ENCODE peak calls at places on chromosome X, in ten cellular contexts. One of them, this sample, is unnamed. For H3K4me1, the result is how much of the 10 kb centered on the place peaks cover.

GRCh38 chrX:55008571-55009358 is 8.6 kb downstream of the APEX2 start:
- DNase-seq in pancreas: no peak
- DNase-seq in CD8-positive, alpha-beta T cell: no peak
- DNase-seq in CD8-positive, alpha-beta memory T cell: no peak
- DNase-seq in PC-3: peak
- DNase-seq in lung: no peak
- DNase-seq in body of pancreas: no peak
- DNase-seq in HCT116: peak
- DNase-seq in ovary: no peak
- DNase-seq in mesendoderm: no peak
- DNase-seq in this sample: peak

GRCh38 chrX:331145-331771 is 12.7 kb upstream of the GTPBP6 start:
- DNase-seq in PC-3: peak
- DNase-seq in lung: no peak
- DNase-seq in pancreas: no peak
- DNase-seq in CD8-positive, alpha-beta T cell: no peak
- DNase-seq in HCT116: no peak
- DNase-seq in mesendoderm: no peak
- DNase-seq in ovary: no peak
- DNase-seq in body of pancreas: no peak
- DNase-seq in CD8-positive, alpha-beta memory T cell: no peak
- DNase-seq in this sample: peak

GRCh38 chrX:42732506-42732905 is 45.5 kb downstream of the PPP1R2C start:
- DNase-seq in HCT116: no peak
- DNase-seq in body of pancreas: peak
- DNase-seq in lung: no peak
- DNase-seq in mesendoderm: no peak
- DNase-seq in CD8-positive, alpha-beta T cell: no peak
- DNase-seq in PC-3: no peak
- DNase-seq in CD8-positive, alpha-beta memory T cell: no peak
- DNase-seq in ovary: no peak
- DNase-seq in pancreas: peak
- DNase-seq in this sample: peak

GRCh38 chrX:1262369-1262768 is 6.2 kb upstream of the CSF2RA start:
- DNase-seq in PC-3: no peak
- DNase-seq in CD8-positive, alpha-beta memory T cell: no peak
- DNase-seq in pancreas: no peak
- DNase-seq in lung: no peak
- DNase-seq in ovary: no peak
- DNase-seq in CD8-positive, alpha-beta T cell: no peak
- DNase-seq in HCT116: no peak
- DNase-seq in mesendoderm: peak
- DNase-seq in body of pancreas: no peak
- DNase-seq in this sample: no peak

GRCh38 chrX:916235-916609 is 285.6 kb downstream of the SHOX start:
- DNase-seq in CD8-positive, alpha-beta T cell: no peak
- DNase-seq in pancreas: no peak
- DNase-seq in PC-3: no peak
- DNase-seq in CD8-positive, alpha-beta memory T cell: no peak
- DNase-seq in lung: peak
- DNase-seq in mesendoderm: no peak
- DNase-seq in ovary: no peak
- DNase-seq in HCT116: no peak
- DNase-seq in body of pancreas: no peak
- DNase-seq in this sample: no peak

GRCh38 chrX:155056877-155057792 is 13.8 kb downstream of the CMC4 start:
- DNase-seq in CD8-positive, alpha-beta memory T cell: peak
- DNase-seq in pancreas: peak
- DNase-seq in ovary: peak
- DNase-seq in PC-3: peak
- DNase-seq in HCT116: peak
- DNase-seq in mesendoderm: peak
- DNase-seq in CD8-positive, alpha-beta T cell: peak
- DNase-seq in lung: peak
- DNase-seq in body of pancreas: peak
- DNase-seq in this sample: peak

GRCh38 chrX:12400218-12400617 is 261.9 kb downstream of the FRMPD4 start:
- DNase-seq in body of pancreas: no peak
- DNase-seq in pancreas: no peak
- DNase-seq in ovary: no peak
- DNase-seq in PC-3: no peak
- DNase-seq in CD8-positive, alpha-beta T cell: no peak
- DNase-seq in mesendoderm: no peak
- DNase-seq in CD8-positive, alpha-beta memory T cell: no peak
- DNase-seq in HCT116: no peak
- DNase-seq in lung: no peak
- DNase-seq in this sample: no peak

GRCh38 chrX:41333994-41334865 is at the start of gene DDX3X:
- DNase-seq in pancreas: peak
- DNase-seq in CD8-positive, alpha-beta T cell: peak
- DNase-seq in mesendoderm: peak
- DNase-seq in ovary: peak
- DNase-seq in HCT116: peak
- DNase-seq in lung: peak
- DNase-seq in CD8-positive, alpha-beta memory T cell: peak
- DNase-seq in body of pancreas: peak
- DNase-seq in PC-3: peak
- DNase-seq in this sample: peak

GRCh38 chrX:108020631-108021030 is 24.2 kb upstream of the VSIG1 start:
- DNase-seq in CD8-positive, alpha-beta T cell: peak
- DNase-seq in lung: no peak
- DNase-seq in HCT116: peak
- DNase-seq in body of pancreas: no peak
- DNase-seq in CD8-positive, alpha-beta memory T cell: no peak
- DNase-seq in ovary: no peak
- DNase-seq in pancreas: no peak
- DNase-seq in mesendoderm: peak
- DNase-seq in PC-3: peak
- DNase-seq in this sample: no peak

GRCh38 chrX:41475611-41476241 is 28.6 kb downstream of the NYX start:
- DNase-seq in HCT116: no peak
- DNase-seq in ovary: no peak
- DNase-seq in mesendoderm: peak
- DNase-seq in lung: no peak
- DNase-seq in pancreas: no peak
- DNase-seq in PC-3: no peak
- DNase-seq in CD8-positive, alpha-beta T cell: no peak
- DNase-seq in CD8-positive, alpha-beta memory T cell: no peak
- DNase-seq in body of pancreas: no peak
- DNase-seq in this sample: no peak

GRCh38 chrX:47151428-47151827 is 6.4 kb downstream of the RBM10 start:
- DNase-seq in lung: no peak
- DNase-seq in pancreas: no peak
- DNase-seq in PC-3: no peak
- DNase-seq in mesendoderm: no peak
- DNase-seq in CD8-positive, alpha-beta memory T cell: no peak
- DNase-seq in CD8-positive, alpha-beta T cell: no peak
- DNase-seq in body of pancreas: no peak
- DNase-seq in ovary: no peak
- DNase-seq in HCT116: no peak
- DNase-seq in this sample: no peak

GRCh38 chrX:42437211-42437610 is 340.8 kb downstream of the PPP1R2C start:
- DNase-seq in CD8-positive, alpha-beta T cell: no peak
- DNase-seq in HCT116: no peak
- DNase-seq in body of pancreas: no peak
- DNase-seq in PC-3: no peak
- DNase-seq in CD8-positive, alpha-beta memory T cell: no peak
- DNase-seq in lung: no peak
- DNase-seq in mesendoderm: no peak
- DNase-seq in ovary: no peak
- DNase-seq in pancreas: no peak
- DNase-seq in this sample: no peak

GRCh38 chrX:17967888-17968287 is 106.8 kb upstream of the RAI2 start:
- DNase-seq in PC-3: no peak
- DNase-seq in CD8-positive, alpha-beta T cell: no peak
- DNase-seq in CD8-positive, alpha-beta memory T cell: no peak
- DNase-seq in ovary: no peak
- DNase-seq in pancreas: peak
- DNase-seq in lung: no peak
- DNase-seq in HCT116: no peak
- DNase-seq in mesendoderm: peak
- DNase-seq in body of pancreas: peak
- DNase-seq in this sample: no peak

DNA sequence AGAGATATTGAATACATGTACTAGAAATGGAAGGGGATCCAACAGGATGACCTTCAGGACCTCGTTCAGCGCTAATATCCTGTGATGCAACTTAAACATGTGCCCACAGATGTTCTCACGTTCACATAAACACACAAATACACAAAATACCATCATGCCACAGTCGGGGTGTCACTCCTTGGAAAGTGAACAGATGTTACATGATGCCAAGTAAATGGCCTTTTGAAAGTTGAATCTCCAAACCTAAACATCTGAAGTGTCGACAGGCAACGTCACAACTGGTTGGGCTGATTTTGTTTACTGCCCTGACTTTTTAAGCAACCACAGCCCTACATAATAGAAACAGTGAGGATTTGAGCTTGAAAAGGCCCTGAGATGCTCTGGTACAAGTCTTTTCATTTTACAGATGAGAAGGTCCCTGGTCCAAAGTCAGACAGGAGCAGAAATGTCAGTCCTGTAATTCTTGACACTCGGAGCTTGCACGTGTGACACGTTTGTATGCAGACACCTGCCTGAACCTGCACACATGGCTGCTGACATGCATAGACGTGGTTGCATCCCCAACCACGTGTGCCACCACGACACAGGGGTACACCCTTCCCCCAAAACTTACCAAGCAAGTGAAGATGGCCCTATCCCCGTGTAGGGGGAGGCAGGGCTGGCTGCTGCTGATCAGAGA is 23.5 kb upstream of the BCORL1 start:
- DNase-seq in ovary: no peak
- DNase-seq in mesendoderm: no peak
- DNase-seq in body of pancreas: no peak
- DNase-seq in lung: no peak
- DNase-seq in HCT116: no peak
- DNase-seq in CD8-positive, alpha-beta T cell: no peak
- DNase-seq in PC-3: no peak
- DNase-seq in pancreas: no peak
- DNase-seq in CD8-positive, alpha-beta memory T cell: no peak
- DNase-seq in this sample: no peak
- H3K4me3 ChIP-seq in ovary: no peak
- H3K4me3 ChIP-seq in mesendoderm: no peak
- H3K4me3 ChIP-seq in body of pancreas: no peak
- H3K4me3 ChIP-seq in lung: no peak
- H3K4me3 ChIP-seq in HCT116: no peak
- H3K4me3 ChIP-seq in CD8-positive, alpha-beta T cell: no peak
- H3K4me3 ChIP-seq in PC-3: no peak
- H3K4me3 ChIP-seq in pancreas: no peak
- H3K4me3 ChIP-seq in CD8-positive, alpha-beta memory T cell: no peak
- H3K4me3 ChIP-seq in this sample: no peak

GRCh38 chrX:19866626-19867410 is 20.6 kb downstream of the SH3KBP1 start:
- DNase-seq in pancreas: no peak
- DNase-seq in HCT116: no peak
- DNase-seq in ovary: no peak
- DNase-seq in CD8-positive, alpha-beta T cell: no peak
- DNase-seq in lung: no peak
- DNase-seq in mesendoderm: no peak
- DNase-seq in CD8-positive, alpha-beta memory T cell: no peak
- DNase-seq in body of pancreas: no peak
- DNase-seq in PC-3: no peak
- DNase-seq in this sample: no peak

GRCh38 chrX:19862634-19863236 is 24.7 kb downstream of the SH3KBP1 start:
- DNase-seq in ovary: no peak
- DNase-seq in PC-3: no peak
- DNase-seq in lung: no peak
- DNase-seq in body of pancreas: no peak
- DNase-seq in mesendoderm: no peak
- DNase-seq in HCT116: no peak
- DNase-seq in CD8-positive, alpha-beta T cell: no peak
- DNase-seq in CD8-positive, alpha-beta memory T cell: no peak
- DNase-seq in pancreas: no peak
- DNase-seq in this sample: no peak

GRCh38 chrX:19865567-19866363 is 21.6 kb downstream of the SH3KBP1 start:
- DNase-seq in mesendoderm: no peak
- DNase-seq in body of pancreas: no peak
- DNase-seq in CD8-positive, alpha-beta memory T cell: no peak
- DNase-seq in CD8-positive, alpha-beta T cell: no peak
- DNase-seq in pancreas: no peak
- DNase-seq in lung: no peak
- DNase-seq in HCT116: no peak
- DNase-seq in ovary: no peak
- DNase-seq in PC-3: no peak
- DNase-seq in this sample: no peak

GRCh38 chrX:19863237-19864223 is 23.9 kb downstream of the SH3KBP1 start:
- DNase-seq in PC-3: no peak
- DNase-seq in CD8-positive, alpha-beta T cell: no peak
- DNase-seq in HCT116: no peak
- DNase-seq in pancreas: no peak
- DNase-seq in ovary: no peak
- DNase-seq in CD8-positive, alpha-beta memory T cell: no peak
- DNase-seq in mesendoderm: no peak
- DNase-seq in lung: no peak
- DNase-seq in body of pancreas: no peak
- DNase-seq in this sample: no peak

DNA sequence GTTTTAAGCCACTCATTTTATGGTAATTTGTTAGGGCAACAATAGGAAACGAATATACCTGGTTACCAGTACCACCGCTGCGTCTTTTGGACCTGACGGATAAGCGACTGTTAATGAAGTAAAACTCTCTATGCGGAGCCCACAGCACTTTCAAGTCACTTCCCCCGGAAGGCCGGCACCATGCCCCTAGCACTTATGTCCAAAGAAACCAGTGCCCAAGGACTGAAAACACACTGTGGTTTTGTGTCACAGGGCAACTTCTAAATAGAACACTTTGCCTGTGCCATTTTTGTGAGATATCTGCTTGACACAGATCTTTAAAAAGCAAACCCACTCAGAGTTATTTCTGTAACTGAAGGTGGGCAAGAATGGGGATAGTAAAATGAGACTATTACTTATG is 22.7 kb downstream of the SH3KBP1 start:
- DNase-seq in mesendoderm: no peak
- DNase-seq in body of pancreas: no peak
- DNase-seq in ovary: no peak
- DNase-seq in lung: no peak
- DNase-seq in pancreas: no peak
- DNase-seq in CD8-positive, alpha-beta memory T cell: no peak
- DNase-seq in HCT116: no peak
- DNase-seq in CD8-positive, alpha-beta T cell: no peak
- DNase-seq in PC-3: no peak
- DNase-seq in this sample: no peak
- H3K4me1 ChIP-seq in mesendoderm: under half
- H3K4me1 ChIP-seq in body of pancreas: under half
- H3K4me1 ChIP-seq in ovary: under half
- H3K4me1 ChIP-seq in lung: under half
- H3K4me1 ChIP-seq in pancreas: under half
- H3K4me1 ChIP-seq in CD8-positive, alpha-beta memory T cell: under half
- H3K4me1 ChIP-seq in HCT116: under half
- H3K4me1 ChIP-seq in CD8-positive, alpha-beta T cell: under half
- H3K4me1 ChIP-seq in PC-3: under half
- H3K4me1 ChIP-seq in this sample: under half

GRCh38 chrX:50613846-50614245 is 143.2 kb upstream of the DGKK start:
- DNase-seq in body of pancreas: no peak
- DNase-seq in PC-3: no peak
- DNase-seq in HCT116: no peak
- DNase-seq in mesendoderm: no peak
- DNase-seq in ovary: no peak
- DNase-seq in lung: no peak
- DNase-seq in CD8-positive, alpha-beta memory T cell: no peak
- DNase-seq in CD8-positive, alpha-beta T cell: no peak
- DNase-seq in pancreas: no peak
- DNase-seq in this sample: no peak
- H3K27ac ChIP-seq in body of pancreas: no peak
- H3K27ac ChIP-seq in PC-3: no peak
- H3K27ac ChIP-seq in HCT116: no peak
- H3K27ac ChIP-seq in mesendoderm: no peak
- H3K27ac ChIP-seq in ovary: no peak
- H3K27ac ChIP-seq in lung: no peak
- H3K27ac ChIP-seq in CD8-positive, alpha-beta memory T cell: no peak
- H3K27ac ChIP-seq in CD8-positive, alpha-beta T cell: no peak
- H3K27ac ChIP-seq in pancreas: no peak
- H3K27ac ChIP-seq in this sample: no peak

GRCh38 chrX:69285401-69285871 is 120.2 kb upstream of the PJA1 start:
- DNase-seq in CD8-positive, alpha-beta memory T cell: no peak
- DNase-seq in CD8-positive, alpha-beta T cell: no peak
- DNase-seq in ovary: peak
- DNase-seq in pancreas: no peak
- DNase-seq in HCT116: no peak
- DNase-seq in PC-3: no peak
- DNase-seq in body of pancreas: no peak
- DNase-seq in lung: no peak
- DNase-seq in mesendoderm: no peak
- DNase-seq in this sample: peak
- H3K4me3 ChIP-seq in CD8-positive, alpha-beta memory T cell: no peak
- H3K4me3 ChIP-seq in CD8-positive, alpha-beta T cell: peak
- H3K4me3 ChIP-seq in ovary: peak
- H3K4me3 ChIP-seq in pancreas: no peak
- H3K4me3 ChIP-seq in HCT116: peak
- H3K4me3 ChIP-seq in PC-3: peak
- H3K4me3 ChIP-seq in body of pancreas: no peak
- H3K4me3 ChIP-seq in lung: no peak
- H3K4me3 ChIP-seq in mesendoderm: no peak
- H3K4me3 ChIP-seq in this sample: peak

This sample was measured in left ventricle myocardium inferior.